ENCODE peak calls at places on chromosome 12, in five cellular contexts. K, S, Q, Y and T are unnamed samples.

GRCh38 chr12:26119391-26119981 is 5.4 kb downstream of the BHLHE41 start:
- DNase-seq in K (no peak), S (peak; percentile 65), Q (peak; percentile 70), Y (no peak), T (no peak)

GRCh38 chr12:3119745-3120660 is 42.8 kb downstream of the TSPAN9 start:
- DNase-seq in K (no peak), S (no peak), Q (peak; percentile 98), Y (peak; percentile 88), T (peak; percentile 92)

GRCh38 chr12:120100630-120101029 is 15.9 kb downstream of the RAB35 start:
- DNase-seq in K (peak; percentile 41), S (no peak), Q (no peak), Y (peak; percentile 90), T (peak; percentile 90)

GRCh38 chr12:24045816-24046257 is 96.4 kb upstream of the SOX5 start:
- DNase-seq in K (peak; percentile 37), S (peak; percentile 39), Q (peak; percentile 75), Y (no peak), T (peak; percentile 45)

GRCh38 chr12:117059156-117059555 is 40.1 kb downstream of the TESC start:
- DNase-seq in K (no peak), S (no peak), Q (no peak), Y (no peak), T (no peak)

GRCh38 chr12:130427381-130427887 is 89.7 kb downstream of the PIWIL1 start:
- DNase-seq in K (no peak), S (no peak), Q (no peak), Y (no peak), T (no peak)

GRCh38 chr12:73266206-73266605 is 994.0 kb downstream of the TRHDE start:
- DNase-seq in K (no peak), S (no peak), Q (no peak), Y (no peak), T (no peak)

GRCh38 chr12:21539797-21540196 is 13.7 kb downstream of the SPX start:
- DNase-seq in K (no peak), S (no peak), Q (no peak), Y (no peak), T (no peak)

GRCh38 chr12:6818246-6819006 is 3.2 kb upstream of the GPR162 start:
- DNase-seq in K (no peak), S (no peak), Q (no peak), Y (no peak), T (no peak)

GRCh38 chr12:104877107-104877705 is 80.9 kb downstream of the SLC41A2 start:
- DNase-seq in K (no peak), S (peak; percentile 6), Q (peak; percentile 49), Y (peak; percentile 55), T (no peak)

GRCh38 chr12:58395470-58395869 is 454.1 kb downstream of the ATP23 start:
- DNase-seq in K (no peak), S (peak; percentile 40), Q (peak; percentile 64), Y (no peak), T (no peak)

GRCh38 chr12:67988600-67988999 is 647 bp upstream of the IFNG-AS1 start:
- DNase-seq in K (no peak), S (no peak), Q (no peak), Y (no peak), T (no peak)

GRCh38 chr12:74292351-74293194 is 245.1 kb upstream of the ATXN7L3B start:
- DNase-seq in K (no peak), S (no peak), Q (no peak), Y (no peak), T (no peak)

GRCh38 chr12:95462081-95462480 is 11.9 kb upstream of the METAP2 start:
- DNase-seq in K (no peak), S (no peak), Q (no peak), Y (no peak), T (no peak)

GRCh38 chr12:66239295-66239694 is 50.3 kb downstream of the IRAK3 start:
- DNase-seq in K (no peak), S (no peak), Q (no peak), Y (no peak), T (no peak)

GRCh38 chr12:84038241-84038640 is 874.4 kb downstream of the SLC6A15 start:
- DNase-seq in K (no peak), S (no peak), Q (peak; percentile 37), Y (no peak), T (peak; percentile 42)

GRCh38 chr12:57574795-57575194 is 16.2 kb upstream of the PIP4K2C start:
- DNase-seq in K (no peak), S (no peak), Q (no peak), Y (no peak), T (no peak)

GRCh38 chr12:31835276-31835882 is 106.6 kb upstream of the AMN1 start:
- DNase-seq in K (no peak), S (peak; percentile 58), Q (no peak), Y (no peak), T (no peak)

GRCh38 chr12:48977290-48978281 is 536 bp upstream of the WNT1 start:
- DNase-seq in K (no peak), S (no peak), Q (peak; percentile 61), Y (peak; percentile 64), T (peak; percentile 95)

GRCh38 chr12:62613092-62613491 is 146.5 kb downstream of the MON2 start:
- DNase-seq in K (no peak), S (no peak), Q (no peak), Y (no peak), T (no peak)

GRCh38 chr12:68958337-68958736 is 25.4 kb upstream of the CPM start:
- DNase-seq in K (no peak), S (no peak), Q (no peak), Y (no peak), T (no peak)

GRCh38 chr12:117685115-117685926 is 283.5 kb downstream of the KSR2 start:
- DNase-seq in K (peak; percentile 85), S (peak; percentile 99), Q (peak; percentile 94), Y (no peak), T (peak; percentile 55)

GRCh38 chr12:27542628-27543027 is 18.6 kb downstream of the PPFIBP1 start:
- DNase-seq in K (no peak), S (no peak), Q (peak; percentile 89), Y (no peak), T (no peak)

GRCh38 chr12:108989381-108989780 is 31.5 kb downstream of the SVOP start:
- DNase-seq in K (no peak), S (no peak), Q (peak; percentile 9), Y (no peak), T (no peak)

GRCh38 chr12:107400686-107401447 is 284.7 kb upstream of the PWP1 start:
- DNase-seq in K (no peak), S (no peak), Q (peak; percentile 54), Y (no peak), T (no peak)

GRCh38 chr12:74337951-74338350 is 199.7 kb upstream of the ATXN7L3B start:
- DNase-seq in K (peak; percentile 30), S (peak; percentile 41), Q (peak; percentile 13), Y (no peak), T (no peak)

GRCh38 chr12:46702581-46703344 is 123.0 kb downstream of the SLC38A4 start:
- DNase-seq in K (no peak), S (no peak), Q (peak; percentile 55), Y (no peak), T (no peak)